ENCODE peak calls at places on chromosomes 12 and 14, in ten cellular contexts. B is fibroblast of the aortic adventitia; U is IMR-90; P is sigmoid colon; G is fibroblast of lung; F is amygdala; X is left colon; R is stimulated activated CD4-positive, alpha-beta T cell treated with anti-CD3 and anti-CD28 coated beads, Interleukin-2, amount 100 ng/mL, for 24 hours; E is HCEC 1CT; Q is activated CD8-positive, alpha-beta memory T cell treated with anti-CD3 and anti-CD28 coated beads for 4 hours. K is an unnamed sample.

GRCh38 chr14:29712586-29712985 is 215.1 kb downstream of the PRKD1 start:
- DNase-seq in B (no peak), U (no peak), P (no peak), G (no peak), F (no peak), X (no peak), R (no peak), E (no peak), Q (no peak), K (no peak)

GRCh38 chr12:112096070-112096469 is 12.5 kb downstream of the NAA25 start:
- DNase-seq in B (no peak), U (no peak), P (no peak), G (no peak), F (no peak), X (no peak), R (no peak), E (no peak), Q (no peak), K (no peak)

GRCh38 chr14:68607852-68608232 is 185.0 kb downstream of the ZFP36L1 start:
- DNase-seq in B (no peak), U (no peak), P (no peak), G (no peak), F (no peak), X (no peak), R (no peak), E (no peak), Q (no peak), K (no peak)

GRCh38 chr14:49993565-49993964 is 100.7 kb downstream of the ARF6 start:
- DNase-seq in B (no peak), U (no peak), P (no peak), G (no peak), F (no peak), X (no peak), R (no peak), E (no peak), Q (no peak), K (no peak)

GRCh38 chr14:33465952-33466700 is 484.7 kb downstream of the EGLN3 start:
- DNase-seq in B (no peak), U (no peak), P (no peak), G (peak), F (no peak), X (no peak), R (no peak), E (no peak), Q (no peak), K (peak)

GRCh38 chr12:113271853-113272561 is 50.7 kb downstream of the TPCN1 start:
- DNase-seq in B (peak), U (peak), P (peak), G (peak), F (peak), X (peak), R (peak), E (peak), Q (no peak), K (peak)

GRCh38 chr14:98912655-98913054 is 359.3 kb downstream of the BCL11B start:
- DNase-seq in B (no peak), U (no peak), P (no peak), G (no peak), F (no peak), X (no peak), R (no peak), E (no peak), Q (no peak), K (no peak)

GRCh38 chr12:49364989-49365388 is 2.3 kb upstream of the SPATS2 start:
- DNase-seq in B (peak), U (peak), P (no peak), G (peak), F (no peak), X (no peak), R (no peak), E (peak), Q (no peak), K (no peak)

GRCh38 chr12:71521125-71521524 is 81.5 kb downstream of the LGR5 start:
- DNase-seq in B (no peak), U (no peak), P (no peak), G (no peak), F (no peak), X (no peak), R (no peak), E (no peak), Q (no peak), K (peak)

GRCh38 chr14:101351769-101352168 is 209.5 kb upstream of the DIO3 start:
- DNase-seq in B (no peak), U (no peak), P (peak), G (no peak), F (no peak), X (no peak), R (no peak), E (no peak), Q (no peak), K (no peak)

GRCh38 chr14:50762931-50763300 is 68.0 kb downstream of the NIN start:
- DNase-seq in B (no peak), U (no peak), P (no peak), G (no peak), F (no peak), X (no peak), R (no peak), E (no peak), Q (no peak), K (no peak)

GRCh38 chr12:66168410-66168809 is 1.4 kb downstream of the TMBIM4 start:
- DNase-seq in B (no peak), U (no peak), P (no peak), G (no peak), F (no peak), X (no peak), R (no peak), E (no peak), Q (no peak), K (no peak)

GRCh38 chr14:103008768-103009342 is 48.5 kb downstream of the CDC42BPB start:
- DNase-seq in B (peak), U (peak), P (peak), G (peak), F (no peak), X (no peak), R (no peak), E (no peak), Q (no peak), K (peak)

GRCh38 chr12:28172434-28173030 is 17.7 kb upstream of the CCDC91 start:
- DNase-seq in B (peak), U (peak), P (no peak), G (peak), F (no peak), X (no peak), R (no peak), E (peak), Q (no peak), K (peak)

GRCh38 chr14:61511558-61511924 is 183.8 kb upstream of the HIF1A start:
- DNase-seq in B (no peak), U (no peak), P (no peak), G (no peak), F (no peak), X (no peak), R (peak), E (no peak), Q (peak), K (no peak)

GRCh38 chr12:71718611-71719010 is 32.7 kb downstream of the TMEM19 start:
- DNase-seq in B (no peak), U (no peak), P (no peak), G (no peak), F (no peak), X (no peak), R (no peak), E (no peak), Q (no peak), K (no peak)

GRCh38 chr12:92854344-92854743 is 74.8 kb downstream of the EEA1 start:
- DNase-seq in B (no peak), U (no peak), P (no peak), G (no peak), F (no peak), X (no peak), R (no peak), E (no peak), Q (no peak), K (peak)

GRCh38 chr14:75183225-75183624 is 6.8 kb upstream of the TMED10 start:
- DNase-seq in B (no peak), U (no peak), P (no peak), G (no peak), F (no peak), X (no peak), R (no peak), E (no peak), Q (no peak), K (no peak)

GRCh38 chr14:73727181-73727580 is 13.0 kb upstream of the PNMA1 start:
- DNase-seq in B (no peak), U (no peak), P (no peak), G (no peak), F (no peak), X (no peak), R (no peak), E (no peak), Q (no peak), K (no peak)

GRCh38 chr14:69404478-69404877 is 6.0 kb downstream of the SLC39A9 start:
- DNase-seq in B (no peak), U (no peak), P (no peak), G (no peak), F (no peak), X (no peak), R (no peak), E (no peak), Q (no peak), K (no peak)

GRCh38 chr12:115840159-115840558 is 437.3 kb downstream of the MED13L start:
- DNase-seq in B (no peak), U (no peak), P (no peak), G (no peak), F (no peak), X (no peak), R (no peak), E (peak), Q (no peak), K (no peak)

K was measured in mesendoderm.